ENCODE peak calls at places on chromosomes 11 and 22, in six cellular contexts. S is naive thymus-derived CD8-positive, alpha-beta T cell; I is activated effector memory CD4-positive, alpha-beta T cell treated with anti-CD3 and anti-CD28 coated beads, Interleukin-2, amount 50 U/mL, for 16 hours; Y is activated CD4-positive, alpha-beta T cell treated with anti-CD3 and anti-CD28 coated beads, Interleukin-2, amount 50 U/mL, for 24 hours; C is DMS79 treated with DMSO at 0.1 percent for 48 hours; V is stimulated activated CD4-positive, alpha-beta T cell treated with anti-CD3 and anti-CD28 coated beads, Interleukin-2, amount 100 ng/mL, for 24 hours. E is an unnamed sample.
A peak's percentile ranks its signal among the peaks of the same experiment; 100 is the strongest.

GRCh38 chr11:69642549-69642912 is 1.6 kb downstream of the CCND1 start:
- DNase-seq in V (peak; percentile 60), Y (no peak), C (no peak), I (peak; percentile 85), S (no peak), E (no peak)

GRCh38 chr11:133181672-133182071 is 350.6 kb downstream of the OPCML start:
- DNase-seq in V (no peak), I (no peak), S (no peak), C (no peak), Y (no peak), E (no peak)

GRCh38 chr11:92473736-92474135 is 249.1 kb downstream of the FAT3 start:
- DNase-seq in Y (no peak), C (no peak), V (no peak), I (no peak), S (no peak), E (no peak)

GRCh38 chr11:33953289-33953688 is 61.4 kb upstream of the LMO2 start:
- DNase-seq in Y (no peak), I (no peak), S (no peak), C (no peak), V (no peak), E (no peak)

GRCh38 chr11:111540921-111541208 is 345 bp downstream of the LAYN start:
- DNase-seq in I (no peak), Y (no peak), S (no peak), V (no peak), C (no peak), E (no peak)

GRCh38 chr11:130088217-130088616 is 18.5 kb downstream of the APLP2 start:
- DNase-seq in V (no peak), Y (no peak), S (no peak), C (no peak), I (no peak), E (no peak)

GRCh38 chr11:68963779-68964178 is 17.0 kb downstream of the MRGPRD start:
- DNase-seq in C (no peak), Y (no peak), I (peak; percentile 54), V (no peak), S (no peak), E (no peak)

GRCh38 chr11:125315088-125315740 is 150.7 kb downstream of the PKNOX2 start:
- DNase-seq in I (no peak), C (peak; percentile 91), S (no peak), V (no peak), Y (no peak), E (no peak)

GRCh38 chr22:42074153-42074750 is at the start of gene PHETA2:
- DNase-seq in C (no peak), Y (peak; percentile 28), V (peak; percentile 62), S (peak; percentile 17), I (peak; percentile 86), E (no peak)

GRCh38 chr11:113577356-113578163 is 102.4 kb upstream of the DRD2 start:
- DNase-seq in V (no peak), I (no peak), C (peak; percentile 92), S (no peak), Y (no peak), E (no peak)

GRCh38 chr11:103016031-103016430 is 60.5 kb upstream of the MMP13 start:
- DNase-seq in I (no peak), S (no peak), Y (no peak), C (no peak), V (no peak), E (no peak)

GRCh38 chr11:103850419-103851165 is 185.8 kb upstream of the DDI1 start:
- DNase-seq in S (no peak), C (no peak), I (no peak), Y (no peak), V (no peak), E (no peak)

GRCh38 chr11:112881461-112881860 is 79.8 kb upstream of the NCAM1 start:
- DNase-seq in C (no peak), V (no peak), S (no peak), I (no peak), Y (no peak), E (peak; percentile 83)

GRCh38 chr11:7600205-7600775 is 73.0 kb downstream of the CYB5R2 start:
- DNase-seq in C (peak; percentile 13), S (no peak), Y (no peak), V (no peak), I (no peak), E (no peak)

GRCh38 chr22:37138879-37139561 is 10.7 kb downstream of the IL2RB start:
- DNase-seq in I (no peak), Y (no peak), S (no peak), C (no peak), V (no peak), E (no peak)

GRCh38 chr11:12182650-12183511 is 72.5 kb downstream of the MICAL2 start:
- DNase-seq in I (no peak), V (no peak), C (peak; percentile 30), Y (no peak), S (no peak), E (no peak)

GRCh38 chr22:41052661-41053490 is 39.5 kb upstream of the EP300 start:
- DNase-seq in C (no peak), S (no peak), I (no peak), Y (no peak), V (no peak), E (no peak)

GRCh38 chr11:103851166-103851651 is 185.2 kb upstream of the DDI1 start:
- DNase-seq in V (no peak), Y (no peak), S (no peak), I (no peak), C (no peak), E (no peak)

GRCh38 chr11:70297341-70297740 is 26.9 kb downstream of the PPFIA1 start:
- DNase-seq in I (no peak), S (no peak), C (no peak), V (no peak), Y (no peak), E (no peak)